ENCODE peak calls at places on chromosomes 5 and 9, in four cellular contexts. E is myocyte; P is effector memory CD8-positive, alpha-beta T cell; A is stimulated activated naive B cell treated with anti-CD40 and anti-IgM and Interleukin-4, amounts not matched to agents 10 μg/mL and 1 μg/mL and 100 μg/mL, for 72 hours. N is an unnamed sample.

GRCh38 chr5:120866997-120867396 is 402.9 kb downstream of the PRR16 start:
- DNase-seq in E (no peak), P (no peak), A (no peak), N (no peak)

GRCh38 chr5:77638763-77639451 is 394 bp upstream of the OTP start:
- DNase-seq in E (no peak), P (no peak), A (no peak), N (no peak)

GRCh38 chr9:13942695-13943094 is 371.2 kb downstream of the NFIB start:
- DNase-seq in E (peak; percentile 87), P (no peak), A (no peak), N (no peak)

GRCh38 chr5:125696762-125697161 is 726.4 kb upstream of the GRAMD2B start:
- DNase-seq in E (peak; percentile 70), P (no peak), A (no peak), N (no peak)

GRCh38 chr5:96388186-96388585 is 44.9 kb downstream of the PCSK1 start:
- DNase-seq in E (no peak), P (no peak), A (no peak), N (no peak)

GRCh38 chr5:91556-92263 is at the start of gene PLEKHG4B:
- DNase-seq in E (no peak), P (no peak), A (peak; percentile 32), N (no peak)

GRCh38 chr9:70924905-70925547 is 196.4 kb downstream of the TRPM3 start:
- DNase-seq in E (peak; percentile 81), P (no peak), A (no peak), N (no peak)

GRCh38 chr5:120465281-120465961 is 1.3 kb downstream of the PRR16 start:
- DNase-seq in E (peak; percentile 64), P (no peak), A (no peak), N (no peak)

GRCh38 chr5:65624025-65624569 is at the start of gene TRIM23:
- DNase-seq in E (peak; percentile 96), P (peak; percentile 89), A (peak; percentile 90), N (peak; percentile 88)

GRCh38 chr5:20972419-20972925 is 984.5 kb upstream of the CDH18 start:
- DNase-seq in E (peak; percentile 44), P (no peak), A (no peak), N (no peak)

GRCh38 chr5:133368009-133368408 is 244.3 kb downstream of the FSTL4 start:
- DNase-seq in E (no peak), P (no peak), A (no peak), N (no peak)

GRCh38 chr9:3576358-3576757 is 50.6 kb upstream of the RFX3 start:
- DNase-seq in E (no peak), P (no peak), A (no peak), N (no peak)

GRCh38 chr5:36874465-36874864 is 2.1 kb upstream of the NIPBL start:
- DNase-seq in E (no peak), P (no peak), A (no peak), N (no peak)

GRCh38 chr5:150603052-150603451 is 37.4 kb upstream of the SYNPO start:
- DNase-seq in E (no peak), P (no peak), A (no peak), N (no peak)

GRCh38 chr9:20238921-20239320 is 383.4 kb downstream of the MLLT3 start:
- DNase-seq in E (no peak), P (no peak), A (no peak), N (no peak)

GRCh38 chr5:151086905-151087360 is 6.1 kb upstream of the TNIP1 start:
- DNase-seq in E (peak; percentile 87), P (peak; percentile 63), A (peak; percentile 63), N (peak; percentile 49)

GRCh38 chr5:30592833-30593232 is 600.7 kb upstream of the CDH6 start:
- DNase-seq in E (no peak), P (no peak), A (no peak), N (no peak)

GRCh38 chr5:65152131-65152530 is 329.6 kb downstream of the ADAMTS6 start:
- DNase-seq in E (no peak), P (no peak), A (no peak), N (no peak)

GRCh38 chr9:126756876-126757415 is 47.9 kb upstream of the ZBTB43 start:
- DNase-seq in E (peak; percentile 50), P (no peak), A (no peak), N (no peak)

N was measured in activated gamma-delta T cell treated with Interleukin-2 at 50 U/mL for 16 hours.